ENCODE peak calls at places on chromosomes 6 and 20, in four cellular contexts. One of them, this sample, is unnamed.

GRCh38 chr20:55744896-55745295 is 260.4 kb downstream of the CBLN4 start:
- DNase-seq in GM12891: no peak
- DNase-seq in hypothalamus: no peak
- DNase-seq in stimulated activated effector memory CD8-positive, alpha-beta T cell treated with anti-CD3 and anti-CD28 coated beads, Interleukin-12 subunit alpha, Interleukin-12 subunit beta, amount 100 ng/mL, for 72 hours: no peak
- DNase-seq in this sample: no peak

GRCh38 chr20:61387204-61387958 is 135.3 kb downstream of the CDH4 start:
- DNase-seq in GM12891: no peak
- DNase-seq in hypothalamus: no peak
- DNase-seq in stimulated activated effector memory CD8-positive, alpha-beta T cell treated with anti-CD3 and anti-CD28 coated beads, Interleukin-12 subunit alpha, Interleukin-12 subunit beta, amount 100 ng/mL, for 72 hours: no peak
- DNase-seq in this sample: no peak

GRCh38 chr20:4722571-4722970 is 862 bp downstream of the PRND start:
- DNase-seq in GM12891: no peak
- DNase-seq in hypothalamus: no peak
- DNase-seq in stimulated activated effector memory CD8-positive, alpha-beta T cell treated with anti-CD3 and anti-CD28 coated beads, Interleukin-12 subunit alpha, Interleukin-12 subunit beta, amount 100 ng/mL, for 72 hours: no peak
- DNase-seq in this sample: no peak

GRCh38 chr20:2237059-2237458 is 58.7 kb upstream of the TGM3 start:
- DNase-seq in GM12891: no peak
- DNase-seq in hypothalamus: peak
- DNase-seq in stimulated activated effector memory CD8-positive, alpha-beta T cell treated with anti-CD3 and anti-CD28 coated beads, Interleukin-12 subunit alpha, Interleukin-12 subunit beta, amount 100 ng/mL, for 72 hours: no peak
- DNase-seq in this sample: no peak

GRCh38 chr6:116352515-116353471 is 18.0 kb upstream of the DSE start:
- DNase-seq in GM12891: no peak
- DNase-seq in hypothalamus: no peak
- DNase-seq in stimulated activated effector memory CD8-positive, alpha-beta T cell treated with anti-CD3 and anti-CD28 coated beads, Interleukin-12 subunit alpha, Interleukin-12 subunit beta, amount 100 ng/mL, for 72 hours: no peak
- DNase-seq in this sample: no peak

GRCh38 chr6:16639689-16640480 is 121.4 kb downstream of the ATXN1 start:
- DNase-seq in GM12891: no peak
- DNase-seq in hypothalamus: no peak
- DNase-seq in stimulated activated effector memory CD8-positive, alpha-beta T cell treated with anti-CD3 and anti-CD28 coated beads, Interleukin-12 subunit alpha, Interleukin-12 subunit beta, amount 100 ng/mL, for 72 hours: no peak
- DNase-seq in this sample: no peak

GRCh38 chr6:119669228-119669627 is 319.7 kb upstream of the MAN1A1 start:
- DNase-seq in GM12891: no peak
- DNase-seq in hypothalamus: no peak
- DNase-seq in stimulated activated effector memory CD8-positive, alpha-beta T cell treated with anti-CD3 and anti-CD28 coated beads, Interleukin-12 subunit alpha, Interleukin-12 subunit beta, amount 100 ng/mL, for 72 hours: no peak
- DNase-seq in this sample: no peak

GRCh38 chr6:35469711-35470662 is 1.8 kb downstream of the RPL10A start:
- DNase-seq in GM12891: no peak
- DNase-seq in hypothalamus: no peak
- DNase-seq in stimulated activated effector memory CD8-positive, alpha-beta T cell treated with anti-CD3 and anti-CD28 coated beads, Interleukin-12 subunit alpha, Interleukin-12 subunit beta, amount 100 ng/mL, for 72 hours: no peak
- DNase-seq in this sample: no peak

GRCh38 chr20:420721-421574 is 12.8 kb downstream of the RBCK1 start:
- DNase-seq in GM12891: peak
- DNase-seq in hypothalamus: no peak
- DNase-seq in stimulated activated effector memory CD8-positive, alpha-beta T cell treated with anti-CD3 and anti-CD28 coated beads, Interleukin-12 subunit alpha, Interleukin-12 subunit beta, amount 100 ng/mL, for 72 hours: no peak
- DNase-seq in this sample: no peak

GRCh38 chr6:35089216-35089934 is 51.8 kb downstream of the TCP11 start:
- DNase-seq in GM12891: no peak
- DNase-seq in hypothalamus: no peak
- DNase-seq in stimulated activated effector memory CD8-positive, alpha-beta T cell treated with anti-CD3 and anti-CD28 coated beads, Interleukin-12 subunit alpha, Interleukin-12 subunit beta, amount 100 ng/mL, for 72 hours: no peak
- DNase-seq in this sample: no peak

GRCh38 chr6:167661456-167662103 is 165.1 kb upstream of the AFDN start:
- DNase-seq in GM12891: no peak
- DNase-seq in hypothalamus: no peak
- DNase-seq in stimulated activated effector memory CD8-positive, alpha-beta T cell treated with anti-CD3 and anti-CD28 coated beads, Interleukin-12 subunit alpha, Interleukin-12 subunit beta, amount 100 ng/mL, for 72 hours: no peak
- DNase-seq in this sample: no peak

GRCh38 chr6:12769556-12770255 is 53.1 kb downstream of the PHACTR1 start:
- DNase-seq in GM12891: no peak
- DNase-seq in hypothalamus: no peak
- DNase-seq in stimulated activated effector memory CD8-positive, alpha-beta T cell treated with anti-CD3 and anti-CD28 coated beads, Interleukin-12 subunit alpha, Interleukin-12 subunit beta, amount 100 ng/mL, for 72 hours: no peak
- DNase-seq in this sample: no peak

GRCh38 chr6:27205375-27206278 is 41.9 kb upstream of the PRSS16 start:
- DNase-seq in GM12891: no peak
- DNase-seq in hypothalamus: no peak
- DNase-seq in stimulated activated effector memory CD8-positive, alpha-beta T cell treated with anti-CD3 and anti-CD28 coated beads, Interleukin-12 subunit alpha, Interleukin-12 subunit beta, amount 100 ng/mL, for 72 hours: no peak
- DNase-seq in this sample: no peak

GRCh38 chr6:156563710-156564109 is 213.5 kb upstream of the ARID1B start:
- DNase-seq in GM12891: no peak
- DNase-seq in hypothalamus: no peak
- DNase-seq in stimulated activated effector memory CD8-positive, alpha-beta T cell treated with anti-CD3 and anti-CD28 coated beads, Interleukin-12 subunit alpha, Interleukin-12 subunit beta, amount 100 ng/mL, for 72 hours: no peak
- DNase-seq in this sample: peak

GRCh38 chr6:161152904-161153662 is 120.8 kb downstream of the AGPAT4 start:
- DNase-seq in GM12891: peak
- DNase-seq in hypothalamus: no peak
- DNase-seq in stimulated activated effector memory CD8-positive, alpha-beta T cell treated with anti-CD3 and anti-CD28 coated beads, Interleukin-12 subunit alpha, Interleukin-12 subunit beta, amount 100 ng/mL, for 72 hours: no peak
- DNase-seq in this sample: peak

GRCh38 chr6:137473651-137474050 is 20.5 kb downstream of the OLIG3 start:
- DNase-seq in GM12891: no peak
- DNase-seq in hypothalamus: no peak
- DNase-seq in stimulated activated effector memory CD8-positive, alpha-beta T cell treated with anti-CD3 and anti-CD28 coated beads, Interleukin-12 subunit alpha, Interleukin-12 subunit beta, amount 100 ng/mL, for 72 hours: no peak
- DNase-seq in this sample: peak

GRCh38 chr20:18007534-18008292 is 38.9 kb downstream of the MGME1 start:
- DNase-seq in GM12891: no peak
- DNase-seq in hypothalamus: no peak
- DNase-seq in stimulated activated effector memory CD8-positive, alpha-beta T cell treated with anti-CD3 and anti-CD28 coated beads, Interleukin-12 subunit alpha, Interleukin-12 subunit beta, amount 100 ng/mL, for 72 hours: no peak
- DNase-seq in this sample: no peak

GRCh38 chr20:47315339-47315662 is 41.2 kb downstream of the ZMYND8 start:
- DNase-seq in GM12891: no peak
- DNase-seq in hypothalamus: no peak
- DNase-seq in stimulated activated effector memory CD8-positive, alpha-beta T cell treated with anti-CD3 and anti-CD28 coated beads, Interleukin-12 subunit alpha, Interleukin-12 subunit beta, amount 100 ng/mL, for 72 hours: no peak
- DNase-seq in this sample: peak

GRCh38 chr6:16337280-16337975 is 99.0 kb downstream of the GMPR start:
- DNase-seq in GM12891: no peak
- DNase-seq in hypothalamus: peak
- DNase-seq in stimulated activated effector memory CD8-positive, alpha-beta T cell treated with anti-CD3 and anti-CD28 coated beads, Interleukin-12 subunit alpha, Interleukin-12 subunit beta, amount 100 ng/mL, for 72 hours: no peak
- DNase-seq in this sample: no peak

GRCh38 chr6:22221630-22222029 is 75.2 kb downstream of the PRL start:
- DNase-seq in GM12891: no peak
- DNase-seq in hypothalamus: no peak
- DNase-seq in stimulated activated effector memory CD8-positive, alpha-beta T cell treated with anti-CD3 and anti-CD28 coated beads, Interleukin-12 subunit alpha, Interleukin-12 subunit beta, amount 100 ng/mL, for 72 hours: no peak
- DNase-seq in this sample: no peak

GRCh38 chr20:57790176-57790575 is 80.4 kb upstream of the PMEPA1 start:
- DNase-seq in GM12891: no peak
- DNase-seq in hypothalamus: no peak
- DNase-seq in stimulated activated effector memory CD8-positive, alpha-beta T cell treated with anti-CD3 and anti-CD28 coated beads, Interleukin-12 subunit alpha, Interleukin-12 subunit beta, amount 100 ng/mL, for 72 hours: no peak
- DNase-seq in this sample: no peak

GRCh38 chr20:32893878-32894483 is 35.3 kb downstream of the EFCAB8 start:
- DNase-seq in GM12891: peak
- DNase-seq in hypothalamus: no peak
- DNase-seq in stimulated activated effector memory CD8-positive, alpha-beta T cell treated with anti-CD3 and anti-CD28 coated beads, Interleukin-12 subunit alpha, Interleukin-12 subunit beta, amount 100 ng/mL, for 72 hours: peak
- DNase-seq in this sample: no peak

GRCh38 chr6:12115492-12115891 is 103.4 kb downstream of the HIVEP1 start:
- DNase-seq in GM12891: no peak
- DNase-seq in hypothalamus: no peak
- DNase-seq in stimulated activated effector memory CD8-positive, alpha-beta T cell treated with anti-CD3 and anti-CD28 coated beads, Interleukin-12 subunit alpha, Interleukin-12 subunit beta, amount 100 ng/mL, for 72 hours: no peak
- DNase-seq in this sample: no peak

GRCh38 chr6:69673298-69673697 is 123.5 kb downstream of the LMBRD1 start:
- DNase-seq in GM12891: no peak
- DNase-seq in hypothalamus: no peak
- DNase-seq in stimulated activated effector memory CD8-positive, alpha-beta T cell treated with anti-CD3 and anti-CD28 coated beads, Interleukin-12 subunit alpha, Interleukin-12 subunit beta, amount 100 ng/mL, for 72 hours: no peak
- DNase-seq in this sample: no peak

GRCh38 chr6:95230071-95230740 is 347.1 kb upstream of the MANEA start:
- DNase-seq in GM12891: no peak
- DNase-seq in hypothalamus: no peak
- DNase-seq in stimulated activated effector memory CD8-positive, alpha-beta T cell treated with anti-CD3 and anti-CD28 coated beads, Interleukin-12 subunit alpha, Interleukin-12 subunit beta, amount 100 ng/mL, for 72 hours: no peak
- DNase-seq in this sample: no peak

GRCh38 chr6:109978174-109979032 is at the start of gene GPR6:
- DNase-seq in GM12891: peak
- DNase-seq in hypothalamus: no peak
- DNase-seq in stimulated activated effector memory CD8-positive, alpha-beta T cell treated with anti-CD3 and anti-CD28 coated beads, Interleukin-12 subunit alpha, Interleukin-12 subunit beta, amount 100 ng/mL, for 72 hours: peak
- DNase-seq in this sample: peak

GRCh38 chr6:17492350-17492749 is 99.0 kb downstream of the CAP2 start:
- DNase-seq in GM12891: no peak
- DNase-seq in hypothalamus: no peak
- DNase-seq in stimulated activated effector memory CD8-positive, alpha-beta T cell treated with anti-CD3 and anti-CD28 coated beads, Interleukin-12 subunit alpha, Interleukin-12 subunit beta, amount 100 ng/mL, for 72 hours: no peak
- DNase-seq in this sample: no peak

This sample was measured in NCI-H345.